ENCODE peak calls at places on chromosomes 13 and 19, in five cellular contexts. W is astrocyte, Y is mammary epithelial cell, O is fibroblast of lung, D is DND-41. L is an unnamed sample.

GRCh38 chr13:95155093-95155492 is 146.2 kb downstream of the ABCC4 start:
- DNase-seq in W (no peak), Y (no peak), O (no peak), D (no peak), L (no peak)

GRCh38 chr13:73722120-73722519 is 412.1 kb downstream of the KLF12 start:
- DNase-seq in W (peak; percentile 82), Y (peak; percentile 94), O (peak; percentile 46), D (no peak), L (no peak)

GRCh38 chr19:52584686-52585085 is 14.6 kb downstream of the ZNF701 start:
- DNase-seq in W (no peak), Y (no peak), O (no peak), D (no peak), L (no peak)

GRCh38 chr19:18852634-18853033 is 20.9 kb downstream of the UPF1 start:
- DNase-seq in W (no peak), Y (peak; percentile 40), O (no peak), D (no peak), L (no peak)

GRCh38 chr13:42574435-42575311 is 721 bp downstream of the TNFSF11 start:
- DNase-seq in W (no peak), Y (no peak), O (no peak), D (no peak), L (peak; percentile 18)

GRCh38 chr13:42494157-42494556 is 79.8 kb upstream of the TNFSF11 start:
- DNase-seq in W (no peak), Y (peak; percentile 22), O (no peak), D (no peak), L (no peak)

GRCh38 chr13:43365042-43365344 is 341.6 kb downstream of the DNAJC15 start:
- DNase-seq in W (no peak), Y (no peak), O (no peak), D (no peak), L (no peak)

GRCh38 chr13:29923554-29924481 is 73.4 kb upstream of the UBL3 start:
- DNase-seq in W (peak; percentile 99), Y (peak; percentile 97), O (peak; percentile 97), D (peak; percentile 38), L (peak; percentile 58)

GRCh38 chr19:41934849-41935374 is 6.7 kb upstream of the ERFL start:
- DNase-seq in W (no peak), Y (peak; percentile 44), O (peak; percentile 42), D (peak; percentile 82), L (peak; percentile 88)

GRCh38 chr13:63840551-63841421 is 2425.1 kb upstream of the PCDH20 start:
- DNase-seq in W (no peak), Y (no peak), O (no peak), D (no peak), L (no peak)

GRCh38 chr19:5778402-5778801 is 6.1 kb downstream of the PRR22 start:
- DNase-seq in W (no peak), Y (no peak), O (no peak), D (no peak), L (no peak)

GRCh38 chr13:34035676-34036325 is 217.9 kb downstream of the RFC3 start:
- DNase-seq in W (no peak), Y (peak; percentile 86), O (no peak), D (no peak), L (no peak)

GRCh38 chr19:29873024-29873800 is 61.4 kb downstream of the CCNE1 start:
- DNase-seq in W (no peak), Y (no peak), O (peak; percentile 9), D (peak; percentile 43), L (peak; percentile 86)

GRCh38 chr13:20002766-20003165 is 44.2 kb downstream of the ZMYM2 start:
- DNase-seq in W (no peak), Y (no peak), O (no peak), D (no peak), L (no peak)

GRCh38 chr19:11504502-11505031 is 1.1 kb downstream of the ZNF653 start:
- DNase-seq in W (no peak), Y (no peak), O (no peak), D (no peak), L (no peak)
- H3K9ac ChIP-seq in W (peak overlapping the region; percentile 86), Y (peak overlapping the region; percentile 50), O (no peak overlapping the region), D (peak overlapping the region; percentile 84), L (peak overlapping the region; percentile 44)

GRCh38 chr13:112244061-112244460 is 132.1 kb upstream of the SPACA7 start:
- DNase-seq in W (no peak), Y (no peak), O (no peak), D (no peak), L (no peak)
- TF ChIP-seq EZH2 in W (no peak), Y (no peak), O (no peak), D (no peak), L (no peak)

GRCh38 chr19:17311455-17312248 is 2.3 kb downstream of the DDA1 start:
- DNase-seq in W (peak; percentile 55), Y (peak; percentile 77), O (no peak), D (no peak), L (no peak)
- H3K9ac ChIP-seq in W (peak overlapping the region; percentile 77), Y (no peak overlapping the region), O (no peak overlapping the region), D (no peak overlapping the region), L (no peak overlapping the region)

GRCh38 chr13:28819748-28820098 is 416 bp upstream of the MTUS2 start:
- DNase-seq in W (peak; percentile 12), Y (no peak), O (peak; percentile 8), D (no peak), L (peak; percentile 94)

GRCh38 chr13:28822161-28822560 is 2.0 kb downstream of the MTUS2 start:
- DNase-seq in W (no peak), Y (no peak), O (no peak), D (no peak), L (no peak)

GRCh38 chr13:28822801-28823200 is 2.7 kb downstream of the MTUS2 start:
- DNase-seq in W (no peak), Y (no peak), O (no peak), D (no peak), L (no peak)

GRCh38 chr13:28819046-28819747 is 942 bp upstream of the MTUS2 start:
- DNase-seq in W (peak; percentile 2), Y (peak; percentile 26), O (peak; percentile 17), D (no peak), L (peak; percentile 68)

DNA sequence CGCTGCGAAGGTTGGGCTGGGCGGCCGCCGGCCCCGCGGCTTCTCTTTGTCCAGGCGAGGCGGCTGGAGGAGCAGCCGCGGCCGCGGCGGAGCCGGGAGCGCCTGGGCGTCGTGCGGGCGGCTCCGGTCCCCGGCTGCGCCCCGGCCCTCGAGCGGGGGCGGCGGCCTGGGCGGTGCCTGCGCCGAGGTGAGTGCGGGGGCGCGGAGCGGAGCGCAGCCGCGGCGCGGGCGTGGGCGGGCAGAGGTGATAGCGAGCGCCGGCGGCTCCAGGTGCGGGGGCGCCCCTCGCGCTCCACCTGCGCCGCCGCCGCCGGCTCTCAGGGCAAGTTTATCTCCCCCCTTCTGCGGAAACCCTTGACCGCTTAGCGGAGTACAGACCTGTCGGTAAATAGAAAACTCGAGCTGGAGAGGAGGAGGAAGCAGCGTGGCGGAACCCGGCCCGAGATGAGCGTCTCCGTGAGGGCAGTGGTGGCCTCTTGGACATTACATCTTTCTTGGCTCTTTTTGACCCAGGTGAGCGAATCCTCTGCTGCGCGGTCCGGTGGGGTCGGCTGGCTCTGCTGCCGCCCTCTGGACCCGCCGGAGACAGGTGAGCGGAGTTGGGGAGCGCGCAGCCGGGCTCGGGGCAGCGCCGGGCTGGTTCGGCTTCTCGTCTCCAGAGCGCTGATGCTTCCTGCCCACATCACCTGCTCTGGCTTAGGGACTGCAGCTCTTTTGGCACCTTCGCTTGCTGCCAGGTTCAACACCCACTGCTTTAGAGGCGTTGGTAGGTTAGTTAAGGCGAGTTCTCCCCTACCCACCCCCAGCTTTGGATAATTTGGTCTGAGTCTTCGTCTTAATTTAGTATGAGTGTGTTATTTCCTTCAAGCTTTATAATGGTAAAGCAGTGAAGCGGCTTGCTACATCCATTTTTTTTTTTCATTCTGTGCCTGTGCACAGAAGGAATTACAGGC is at the start of gene MTUS2:
- DNase-seq in W (no peak), Y (peak; percentile 18), O (no peak), D (no peak), L (peak; percentile 36)
- TF ChIP-seq EZH2 in W (peak; percentile 93), Y (no peak), O (peak; percentile 94), D (no peak), L (peak; percentile 85)

L was measured in neural progenitor cell.